ENCODE peak calls at places on chromosomes 13 and 19, in four cellular contexts. X is HCT116, G is A549, W is body of pancreas. Z is an unnamed sample.
A peak's percentile ranks its signal among the peaks of the same experiment; 100 is the strongest.

GRCh38 chr13:48490241-48490640 is 42.6 kb downstream of the RCBTB2 start:
- DNase-seq in X (no peak), G (no peak), W (no peak), Z (no peak)

GRCh38 chr19:10114651-10115391 is 3.3 kb downstream of the P2RY11 start:
- DNase-seq in X (no peak), G (peak; percentile 23), W (no peak), Z (no peak)

GRCh38 chr13:108176685-108177274 is 38.6 kb downstream of the LIG4 start:
- DNase-seq in X (peak; percentile 36), G (peak; percentile 25), W (peak; percentile 21), Z (peak; percentile 23)

GRCh38 chr13:31885994-31886393 is 145.6 kb upstream of the FRY start:
- DNase-seq in X (no peak), G (no peak), W (no peak), Z (peak; percentile 12)

GRCh38 chr19:28021316-28022185 is 1191.4 kb downstream of the UQCRFS1 start:
- DNase-seq in X (no peak), G (no peak), W (no peak), Z (no peak)

GRCh38 chr19:55058781-55059610 is 4.0 kb downstream of the RDH13 start:
- DNase-seq in X (no peak), G (peak; percentile 50), W (no peak), Z (no peak)

GRCh38 chr13:43802511-43802910 is 15.7 kb upstream of the ENOX1 start:
- DNase-seq in X (no peak), G (no peak), W (no peak), Z (no peak)

GRCh38 chr13:24745861-24746617 is 17.9 kb upstream of the RNF17 start:
- DNase-seq in X (no peak), G (no peak), W (no peak), Z (no peak)

GRCh38 chr13:94061316-94061715 is 418.2 kb downstream of the DCT start:
- DNase-seq in X (no peak), G (no peak), W (no peak), Z (no peak)

GRCh38 chr19:18401580-18402112 is 4.2 kb upstream of the LRRC25 start:
- DNase-seq in X (no peak), G (peak; percentile 85), W (no peak), Z (no peak)

GRCh38 chr19:29665215-29665825 is at the start of gene PLEKHF1:
- DNase-seq in X (peak; percentile 48), G (peak; percentile 85), W (peak; percentile 89), Z (peak; percentile 89)

DNA sequence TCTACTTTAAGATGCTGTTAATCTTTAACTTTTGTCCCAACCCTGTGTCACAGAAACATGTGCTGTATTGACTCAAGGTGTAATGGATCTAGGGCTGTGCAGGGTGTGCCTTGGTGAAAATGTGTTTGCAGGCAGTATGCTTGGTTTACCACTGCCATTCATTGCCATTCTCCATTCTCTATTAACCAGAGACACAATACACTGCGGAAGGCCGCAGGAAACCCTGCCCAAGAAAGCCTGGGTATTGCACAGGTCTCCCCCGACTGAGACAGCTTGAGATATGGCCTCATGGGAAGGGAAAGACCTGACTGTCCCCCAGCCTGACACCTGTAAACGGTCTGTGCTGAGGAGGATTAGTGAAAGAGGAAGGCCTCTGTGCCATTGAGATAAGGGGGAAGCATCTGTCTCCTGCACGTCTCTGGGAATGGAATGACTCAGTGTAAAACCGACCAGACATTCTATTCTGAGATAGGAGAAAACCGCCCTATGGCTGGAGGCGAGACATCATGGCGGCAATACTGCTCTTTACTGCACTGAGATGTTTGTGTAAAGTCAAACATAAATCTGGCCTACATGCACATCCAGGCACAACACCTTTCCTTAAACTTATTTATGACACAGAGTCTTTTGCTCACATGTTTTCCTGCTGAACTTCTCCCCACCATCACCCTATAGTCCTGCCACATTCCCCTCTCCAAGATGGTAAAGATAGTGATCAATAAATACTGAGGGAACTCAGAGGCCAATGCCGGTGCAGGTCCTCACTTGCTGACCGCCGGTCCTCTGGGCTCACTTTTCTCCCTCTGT is 13.1 kb upstream of the ZNF888 start:
- DNase-seq in X (no peak), G (no peak), W (peak; percentile 54), Z (no peak)
- TF ChIP-seq POLR2A in X (no peak), G (no peak), W (no peak), Z (no peak)

GRCh38 chr19:35045667-35046300 is 4.3 kb downstream of the HPN start:
- DNase-seq in X (no peak), G (peak; percentile 81), W (peak; percentile 50), Z (peak; percentile 36)

GRCh38 chr19:35043906-35044305 is 2.4 kb downstream of the HPN start:
- DNase-seq in X (no peak), G (no peak), W (no peak), Z (no peak)

GRCh38 chr19:35046461-35046860 is 4.9 kb downstream of the HPN start:
- DNase-seq in X (no peak), G (no peak), W (peak; percentile 72), Z (no peak)

GRCh38 chr19:35042954-35043604 is 1.6 kb downstream of the HPN start:
- DNase-seq in X (no peak), G (no peak), W (no peak), Z (no peak)

DNA sequence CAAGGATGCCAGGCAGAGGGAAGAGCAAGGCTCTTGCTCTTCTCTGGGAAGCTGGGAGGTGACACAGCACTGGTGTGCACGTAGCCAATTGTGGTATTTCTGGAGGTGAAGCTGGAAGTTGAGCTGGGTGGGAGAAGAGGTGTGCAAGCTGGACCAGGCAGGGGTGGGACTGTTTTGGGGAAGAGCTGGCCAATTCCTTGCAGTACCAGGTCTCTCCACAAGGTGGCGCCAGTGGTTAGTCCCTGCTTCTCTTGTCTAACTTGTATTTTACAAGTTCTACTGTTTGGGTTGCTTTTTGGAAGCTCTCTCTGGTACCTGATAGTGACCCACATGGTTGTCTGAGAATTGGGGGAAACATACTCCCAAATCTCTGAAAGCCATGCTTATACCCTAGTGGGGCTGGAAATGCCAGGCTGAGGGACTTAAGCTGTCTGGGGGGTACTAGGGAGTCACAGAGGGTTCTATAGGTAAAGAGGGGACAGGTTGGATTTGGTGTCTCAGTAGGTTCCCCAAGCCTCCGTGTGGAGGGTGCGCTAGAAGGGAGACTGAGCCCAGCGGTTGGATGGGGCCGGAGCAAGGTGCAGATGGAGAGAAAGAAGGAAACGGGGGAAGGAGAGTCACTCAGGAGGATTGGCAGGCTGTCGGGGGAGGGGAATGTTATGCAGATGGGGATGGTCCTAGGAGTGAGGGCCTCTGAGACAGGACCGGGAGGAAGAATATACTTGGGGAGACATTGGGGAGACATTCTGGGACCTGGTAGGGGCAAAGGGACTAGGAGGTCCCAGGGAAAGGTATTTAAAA is 3.0 kb downstream of the HPN start:
- DNase-seq in X (no peak), G (peak; percentile 76), W (peak; percentile 65), Z (peak; percentile 41)
- H3K4me1 ChIP-seq in X (no peaks in the 10 kb centered on the region), G (peaks cover 29% of the 10 kb centered on the region), W (peaks cover 91% of the 10 kb centered on the region), Z (peaks cover 23% of the 10 kb centered on the region)

GRCh38 chr13:111213964-111214726 is 99.0 kb downstream of the ARHGEF7 start:
- DNase-seq in X (no peak), G (no peak), W (no peak), Z (peak; percentile 48)
- H3K4me3 ChIP-seq in X (no peak overlapping the region), G (no peak overlapping the region), W (no peak overlapping the region), Z (no peak overlapping the region)

GRCh38 chr19:47186337-47187022 is 44.5 kb downstream of the BBC3 start:
- DNase-seq in X (no peak), G (no peak), W (no peak), Z (peak; percentile 29)
- TF ChIP-seq POLR2A in X (no peak), G (no peak), W (no peak), Z (no peak)

DNA sequence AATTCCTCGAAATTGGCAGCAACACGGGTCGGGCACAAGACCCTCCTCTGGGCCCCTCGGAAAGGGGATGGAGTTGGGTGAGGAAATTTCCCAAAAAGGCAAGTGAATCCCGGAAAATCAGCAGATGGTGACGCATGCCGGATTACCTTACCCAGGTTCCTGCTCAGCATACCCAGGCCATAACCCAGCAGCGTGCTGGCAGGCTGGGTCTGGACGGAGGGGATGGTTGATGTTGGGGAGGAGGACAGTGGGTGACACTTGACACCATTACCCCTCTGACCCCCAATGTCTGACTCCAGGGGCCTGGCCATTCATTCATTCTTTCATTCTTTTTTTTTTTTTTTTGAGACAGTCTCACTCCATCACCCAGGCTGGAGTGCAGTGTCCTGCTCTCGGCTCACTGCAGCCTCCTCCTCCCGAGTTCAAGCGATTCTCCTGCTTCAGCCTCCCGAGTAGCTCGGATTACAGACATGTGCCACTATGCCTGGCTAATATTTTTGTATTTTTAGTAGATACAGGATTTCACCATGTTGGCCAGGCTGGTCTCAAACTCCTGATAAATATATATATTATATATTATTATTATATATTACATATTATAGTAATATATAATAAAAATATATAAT is 794 bp downstream of the PVR start:
- DNase-seq in X (no peak), G (peak; percentile 82), W (peak; percentile 47), Z (peak; percentile 39)
- H3K4me1 ChIP-seq in X (peaks cover 7% of the 10 kb centered on the region), G (peaks cover 75% of the 10 kb centered on the region), W (peaks cover 18% of the 10 kb centered on the region), Z (peaks cover 36% of the 10 kb centered on the region)

GRCh38 chr13:46552302-46552680 is 679 bp upstream of the LRCH1 start:
- DNase-seq in X (no peak), G (no peak), W (no peak), Z (peak; percentile 20)

GRCh38 chr13:46550822-46551221 is 2.1 kb upstream of the LRCH1 start:
- DNase-seq in X (no peak), G (no peak), W (no peak), Z (no peak)

GRCh38 chr13:46552888-46553520 is at the start of gene LRCH1:
- DNase-seq in X (peak; percentile 52), G (peak; percentile 87), W (peak; percentile 86), Z (peak; percentile 89)

GRCh38 chr13:46553521-46553885 is 533 bp downstream of the LRCH1 start:
- DNase-seq in X (no peak), G (no peak), W (no peak), Z (no peak)

GRCh38 chr13:46551410-46552301 is 1.3 kb upstream of the LRCH1 start:
- DNase-seq in X (peak; percentile 67), G (peak; percentile 79), W (peak; percentile 78), Z (peak; percentile 79)
- H3K4me3 ChIP-seq in X (peak overlapping the region; percentile 88), G (no peak overlapping the region), W (no peak overlapping the region), Z (no peak overlapping the region)

GRCh38 chr19:8237026-8237425 is 27.9 kb downstream of the CERS4 start:
- DNase-seq in X (no peak), G (no peak), W (no peak), Z (no peak)

GRCh38 chr19:8240274-8241229 is 31.4 kb downstream of the CERS4 start:
- DNase-seq in X (peak; percentile 47), G (peak; percentile 51), W (peak; percentile 98), Z (peak; percentile 97)

GRCh38 chr19:8239528-8240273 is 30.5 kb downstream of the CERS4 start:
- DNase-seq in X (no peak), G (no peak), W (no peak), Z (no peak)

GRCh38 chr19:8241646-8242045 is 32.5 kb downstream of the CERS4 start:
- DNase-seq in X (no peak), G (no peak), W (no peak), Z (no peak)

GRCh38 chr19:8238251-8238650 is 29.1 kb downstream of the CERS4 start:
- DNase-seq in X (no peak), G (no peak), W (peak; percentile 91), Z (no peak)
- TF ChIP-seq POLR2A in X (no peak), G (no peak), W (no peak), Z (no peak)

DNA sequence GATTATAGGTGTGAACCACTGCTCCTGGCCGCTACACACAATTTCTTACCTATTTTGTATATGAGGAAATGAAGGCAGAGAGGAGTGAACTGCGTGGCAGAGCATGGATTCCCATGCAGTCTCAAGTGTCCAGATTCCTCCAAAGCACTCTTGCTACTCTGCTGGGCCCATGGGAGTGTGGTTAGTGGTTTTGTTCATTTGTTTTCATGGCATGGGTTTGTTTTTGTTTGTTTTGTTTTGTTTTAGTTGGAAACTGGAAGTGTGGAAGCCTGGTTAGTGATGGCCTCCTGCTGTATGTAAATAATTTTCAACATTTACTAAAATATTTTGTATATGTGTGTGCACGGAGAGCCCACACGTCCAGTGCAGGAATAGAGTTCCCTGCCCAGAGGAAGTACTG is 61.3 kb upstream of the LRCH1 start:
- DNase-seq in X (no peak), G (no peak), W (no peak), Z (no peak)
- H3K4me1 ChIP-seq in X (no peaks in the 10 kb centered on the region), G (peaks cover 6% of the 10 kb centered on the region), W (peaks cover 6% of the 10 kb centered on the region), Z (no peaks in the 10 kb centered on the region)

Z was measured in thyroid gland.